ENCODE peak calls at places on chromosomes 2 and 18, in eight cellular contexts. E is kidney glomerular epithelial cell, Q is hippocampal formation, R is DMS153, P is HFF-Myc, G is GM03348, W is IMR-90, K is GM23338. H is an unnamed sample.

GRCh38 chr2:157876066-157876770 is at the start of gene ACVR1:
- DNase-seq in E (peak), Q (peak), R (peak), P (peak), G (peak), W (peak), K (peak), H (peak)

GRCh38 chr2:174024524-174025270 is 59.5 kb upstream of the SP3 start:
- DNase-seq in E (no peak), Q (no peak), R (no peak), P (peak), G (peak), W (peak), K (peak), H (peak)

GRCh38 chr2:146985753-146986152 is 859.1 kb upstream of the ACVR2A start:
- DNase-seq in E (no peak), Q (no peak), R (no peak), P (no peak), G (no peak), W (no peak), K (no peak), H (no peak)

GRCh38 chr2:188326669-188327301 is 35.1 kb downstream of the GULP1 start:
- DNase-seq in E (no peak), Q (no peak), R (no peak), P (no peak), G (no peak), W (peak), K (no peak), H (peak)

GRCh38 chr2:46717733-46718121 is 197.9 kb downstream of the MCFD2 start:
- DNase-seq in E (no peak), Q (no peak), R (no peak), P (no peak), G (no peak), W (peak), K (peak), H (peak)

GRCh38 chr2:98505991-98506664 is 61.5 kb downstream of the INPP4A start:
- DNase-seq in E (no peak), Q (no peak), R (no peak), P (no peak), G (no peak), W (no peak), K (no peak), H (no peak)

GRCh38 chr18:13237073-13237472 is 18.5 kb downstream of the LDLRAD4 start:
- DNase-seq in E (no peak), Q (no peak), R (no peak), P (no peak), G (no peak), W (no peak), K (no peak), H (no peak)

GRCh38 chr2:159539701-159540100 is 76.6 kb downstream of the BAZ2B start:
- DNase-seq in E (no peak), Q (no peak), R (no peak), P (no peak), G (no peak), W (no peak), K (no peak), H (no peak)

GRCh38 chr2:187876554-187876953 is 322.3 kb upstream of the TFPI start:
- DNase-seq in E (no peak), Q (no peak), R (no peak), P (no peak), G (no peak), W (no peak), K (no peak), H (no peak)

GRCh38 chr2:5982217-5982910 is 290.2 kb downstream of the SOX11 start:
- DNase-seq in E (no peak), Q (no peak), R (no peak), P (no peak), G (no peak), W (no peak), K (no peak), H (no peak)

GRCh38 chr2:45554073-45554742 is 56.9 kb downstream of the SRBD1 start:
- DNase-seq in E (no peak), Q (no peak), R (no peak), P (no peak), G (peak), W (peak), K (peak), H (no peak)

GRCh38 chr2:922230-922629 is 28.4 kb upstream of the SNTG2 start:
- DNase-seq in E (no peak), Q (no peak), R (no peak), P (no peak), G (no peak), W (no peak), K (no peak), H (no peak)

GRCh38 chr2:24435391-24436316 is 55.4 kb upstream of the NCOA1 start:
- DNase-seq in E (no peak), Q (peak), R (no peak), P (no peak), G (peak), W (peak), K (no peak), H (no peak)

GRCh38 chr2:201785135-201785534 is 4.4 kb upstream of the ALS2 start:
- DNase-seq in E (no peak), Q (no peak), R (no peak), P (no peak), G (no peak), W (no peak), K (no peak), H (no peak)

GRCh38 chr2:214504599-214505376 is 93.9 kb downstream of the VWC2L start:
- DNase-seq in E (no peak), Q (no peak), R (no peak), P (no peak), G (no peak), W (no peak), K (no peak), H (no peak)

GRCh38 chr18:13319629-13320028 is 101.1 kb downstream of the LDLRAD4 start:
- DNase-seq in E (no peak), Q (no peak), R (no peak), P (no peak), G (no peak), W (no peak), K (no peak), H (no peak)

GRCh38 chr18:33627114-33627513 is 49.1 kb downstream of the ASXL3 start:
- DNase-seq in E (no peak), Q (no peak), R (no peak), P (no peak), G (no peak), W (no peak), K (no peak), H (no peak)

GRCh38 chr2:63058149-63058741 is 7.6 kb downstream of the OTX1 start:
- DNase-seq in E (no peak), Q (no peak), R (no peak), P (no peak), G (peak), W (peak), K (peak), H (no peak)

GRCh38 chr2:152406119-152406835 is 71.3 kb downstream of the FMNL2 start:
- DNase-seq in E (no peak), Q (no peak), R (no peak), P (no peak), G (no peak), W (no peak), K (no peak), H (no peak)

GRCh38 chr2:127504552-127505460 is 21.5 kb downstream of the IWS1 start:
- DNase-seq in E (peak), Q (no peak), R (no peak), P (no peak), G (no peak), W (peak), K (no peak), H (no peak)

GRCh38 chr2:237344972-237345870 is 68.7 kb downstream of the COL6A3 start:
- DNase-seq in E (no peak), Q (no peak), R (no peak), P (no peak), G (no peak), W (no peak), K (no peak), H (no peak)

GRCh38 chr2:25566694-25567093 is 106.7 kb downstream of the DTNB start:
- DNase-seq in E (no peak), Q (peak), R (no peak), P (no peak), G (peak), W (peak), K (no peak), H (peak)

GRCh38 chr2:127810156-127810636 is 775 bp downstream of the WDR33 start:
- DNase-seq in E (no peak), Q (no peak), R (no peak), P (no peak), G (peak), W (peak), K (peak), H (peak)

GRCh38 chr18:34965108-34965507 is 76.1 kb upstream of the MAPRE2 start:
- DNase-seq in E (peak), Q (no peak), R (peak), P (no peak), G (no peak), W (no peak), K (no peak), H (peak)

GRCh38 chr2:119888673-119889072 is 124.2 kb upstream of the EPB41L5 start:
- DNase-seq in E (peak), Q (no peak), R (no peak), P (peak), G (peak), W (peak), K (no peak), H (peak)

GRCh38 chr2:81703831-81704230 is 1399.3 kb upstream of the LRRTM1 start:
- DNase-seq in E (no peak), Q (no peak), R (no peak), P (no peak), G (no peak), W (no peak), K (no peak), H (no peak)

GRCh38 chr2:44537264-44537663 is 175.5 kb downstream of the CAMKMT start:
- DNase-seq in E (no peak), Q (no peak), R (no peak), P (no peak), G (no peak), W (no peak), K (no peak), H (no peak)

GRCh38 chr18:487371-487770 is 13.1 kb downstream of the COLEC12 start:
- DNase-seq in E (no peak), Q (no peak), R (no peak), P (no peak), G (no peak), W (peak), K (no peak), H (no peak)

GRCh38 chr2:237604960-237605359 is 14.4 kb upstream of the RAB17 start:
- DNase-seq in E (no peak), Q (no peak), R (no peak), P (no peak), G (peak), W (peak), K (no peak), H (no peak)

GRCh38 chr2:78861546-78861945 is 164.0 kb upstream of the REG3G start:
- DNase-seq in E (no peak), Q (no peak), R (no peak), P (peak), G (no peak), W (no peak), K (peak), H (no peak)

GRCh38 chr18:23115683-23116096 is 19.6 kb upstream of the CABLES1 start:
- DNase-seq in E (peak), Q (no peak), R (no peak), P (peak), G (peak), W (peak), K (no peak), H (peak)